ENCODE peak calls at places on chromosomes 2 and 18, in eight cellular contexts. H is spleen, S is brain microvascular endothelial cell, J is ovary, B is hepatocyte, W is AG10803, E is A549, U is bronchial epithelial cell. C is an unnamed sample.

GRCh38 chr2:88845772-88846661 is 154.5 kb downstream of the RPIA start:
- DNase-seq in U (no peak), S (no peak), H (peak; percentile 82), W (no peak), E (no peak), B (no peak), J (no peak), C (no peak)

GRCh38 chr2:141021109-141021508 is 1109.7 kb downstream of the LRP1B start:
- DNase-seq in W (peak; percentile 68), E (no peak), U (peak; percentile 95), S (peak; percentile 29), H (no peak), J (no peak), B (no peak), C (peak; percentile 26)

GRCh38 chr2:174158003-174158402 is 90.3 kb downstream of the OLA1 start:
- DNase-seq in J (no peak), B (peak; percentile 27), U (peak; percentile 49), E (peak; percentile 75), S (peak; percentile 25), W (peak; percentile 38), H (no peak), C (no peak)

GRCh38 chr18:67456691-67457090 is 59.8 kb downstream of the DSEL start:
- DNase-seq in H (no peak), S (no peak), U (no peak), W (no peak), B (no peak), E (no peak), J (no peak), C (no peak)

GRCh38 chr2:45617496-45617895 is 6.4 kb upstream of the SRBD1 start:
- DNase-seq in J (no peak), H (no peak), S (no peak), U (no peak), E (no peak), B (no peak), W (no peak), C (no peak)

GRCh38 chr2:169107645-169108044 is 38.3 kb downstream of the DHRS9 start:
- DNase-seq in J (no peak), E (no peak), B (no peak), S (no peak), W (no peak), U (no peak), H (no peak), C (no peak)

GRCh38 chr18:76436342-76436741 is 58.7 kb downstream of the ZNF516 start:
- DNase-seq in J (no peak), E (no peak), B (no peak), H (peak; percentile 38), S (no peak), W (no peak), U (no peak), C (no peak)

GRCh38 chr2:152613235-152613634 is 104.0 kb downstream of the PRPF40A start:
- DNase-seq in E (no peak), B (no peak), H (no peak), J (no peak), S (no peak), U (no peak), W (peak; percentile 24), C (no peak)

GRCh38 chr2:3154694-3155093 is 222.9 kb downstream of the EIPR1 start:
- DNase-seq in H (no peak), J (no peak), W (no peak), S (no peak), B (no peak), E (no peak), U (no peak), C (no peak)

GRCh38 chr18:79332601-79333000 is 63.1 kb upstream of the NFATC1 start:
- DNase-seq in U (no peak), W (no peak), S (no peak), J (no peak), H (no peak), B (no peak), E (no peak), C (no peak)

GRCh38 chr2:200257570-200257969 is 48.9 kb upstream of the SPATS2L start:
- DNase-seq in H (no peak), E (no peak), S (no peak), U (no peak), J (no peak), B (no peak), W (no peak), C (no peak)

GRCh38 chr2:81324046-81324445 is 1019.5 kb upstream of the LRRTM1 start:
- DNase-seq in W (no peak), H (no peak), J (no peak), B (peak; percentile 50), S (no peak), U (peak; percentile 8), E (peak; percentile 5), C (no peak)

GRCh38 chr2:46801731-46802664 is 113.6 kb downstream of the MCFD2 start:
- DNase-seq in W (peak; percentile 66), J (no peak), E (no peak), U (peak; percentile 63), H (no peak), B (no peak), S (no peak), C (no peak)

GRCh38 chr2:102368461-102369109 is 13.0 kb downstream of the IL18R1 start:
- DNase-seq in E (no peak), S (no peak), B (no peak), J (no peak), H (peak; percentile 78), W (no peak), U (no peak), C (no peak)

GRCh38 chr18:66150650-66151049 is 399.8 kb downstream of the CDH7 start:
- DNase-seq in E (no peak), H (no peak), W (no peak), S (no peak), B (no peak), J (no peak), U (no peak), C (no peak)

GRCh38 chr2:221780281-221780688 is 208.2 kb upstream of the EPHA4 start:
- DNase-seq in B (peak; percentile 20), W (peak; percentile 57), U (peak; percentile 84), H (no peak), S (no peak), E (peak; percentile 14), J (no peak), C (no peak)

GRCh38 chr2:18266188-18266587 is 294.3 kb downstream of the RDH14 start:
- DNase-seq in J (no peak), H (no peak), U (no peak), E (no peak), B (no peak), W (no peak), S (no peak), C (no peak)

GRCh38 chr18:24322594-24323136 is 75.0 kb downstream of the OSBPL1A start:
- DNase-seq in B (no peak), J (no peak), H (no peak), W (peak; percentile 69), E (no peak), U (no peak), S (no peak), C (no peak)

GRCh38 chr2:231800493-231801091 is 14.3 kb downstream of the COPS7B start:
- DNase-seq in B (peak; percentile 51), U (peak; percentile 30), S (peak; percentile 40), W (peak; percentile 53), H (no peak), J (no peak), E (peak; percentile 49), C (no peak)

GRCh38 chr2:231794383-231794782 is 8.1 kb downstream of the COPS7B start:
- DNase-seq in W (no peak), E (no peak), H (no peak), J (no peak), B (no peak), U (peak; percentile 67), S (no peak), C (no peak)

GRCh38 chr2:231791107-231791506 is 4.9 kb downstream of the COPS7B start:
- DNase-seq in U (no peak), B (no peak), S (no peak), E (no peak), J (no peak), W (no peak), H (no peak), C (no peak)

GRCh38 chr2:231795525-231796327 is 9.5 kb downstream of the COPS7B start:
- DNase-seq in J (no peak), B (peak; percentile 70), H (no peak), S (peak; percentile 73), W (peak; percentile 52), U (peak; percentile 85), E (peak; percentile 91), C (peak; percentile 80)
- TF ChIP-seq CTCF in J (no peak), B (peak; percentile 33), H (no peak), S (peak; percentile 62), W (peak; percentile 31), U (peak; percentile 68), E (peak; percentile 57), C (peak; percentile 49)

DNA sequence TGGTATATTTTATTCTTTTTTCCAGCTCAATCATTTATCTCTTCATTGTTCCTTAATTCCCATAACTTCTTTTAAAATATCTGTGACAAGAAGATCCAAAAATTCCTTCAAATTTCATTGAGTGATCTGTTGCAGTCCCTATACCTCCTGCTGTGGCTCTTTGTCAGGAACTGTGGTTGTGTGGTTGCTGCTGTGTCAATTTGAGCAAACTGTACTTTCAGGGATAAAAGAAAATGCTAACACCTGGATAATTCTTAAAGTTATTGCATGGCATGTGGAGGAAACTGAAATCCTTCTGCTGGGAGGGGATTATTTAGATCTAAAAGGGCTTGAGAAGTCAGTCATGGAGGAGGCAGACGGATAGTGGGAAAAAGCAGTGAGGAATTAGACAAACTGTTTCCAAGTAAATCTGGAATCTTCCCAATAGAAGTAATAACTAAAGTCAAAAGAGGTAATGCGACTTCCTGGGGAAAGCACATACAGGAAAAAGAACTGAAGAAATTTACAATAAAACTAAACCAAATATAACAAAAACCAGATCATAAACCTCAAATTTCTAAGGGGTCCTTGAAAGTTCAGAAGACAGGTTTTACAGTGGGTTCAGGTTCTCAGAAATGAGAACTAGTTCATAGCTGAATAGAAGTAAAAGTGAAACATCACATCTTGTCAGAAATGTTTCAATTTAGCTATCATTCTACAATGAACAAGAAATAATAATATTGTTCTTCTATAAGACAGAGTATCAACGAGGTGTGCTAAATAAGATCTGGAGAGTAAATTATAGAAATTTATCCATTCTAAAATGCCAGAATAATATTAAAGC is 33.5 kb upstream of the CD226 start:
- DNase-seq in W (no peak), H (no peak), U (no peak), J (no peak), B (no peak), S (no peak), E (no peak), C (no peak)
- H3K4me3 ChIP-seq in W (no peak overlapping the region), H (no peak overlapping the region), U (no peak overlapping the region), J (no peak overlapping the region), B (no peak overlapping the region), S (no peak overlapping the region), E (no peak overlapping the region), C (no peak overlapping the region)

GRCh38 chr2:108553181-108553919 is 19.1 kb downstream of the LIMS1 start:
- DNase-seq in B (no peak), U (no peak), S (no peak), E (no peak), W (no peak), J (no peak), H (no peak), C (no peak)
- TF ChIP-seq CTCF in B (no peak), U (no peak), S (no peak), E (no peak), W (no peak), J (no peak), H (no peak), C (no peak)

DNA sequence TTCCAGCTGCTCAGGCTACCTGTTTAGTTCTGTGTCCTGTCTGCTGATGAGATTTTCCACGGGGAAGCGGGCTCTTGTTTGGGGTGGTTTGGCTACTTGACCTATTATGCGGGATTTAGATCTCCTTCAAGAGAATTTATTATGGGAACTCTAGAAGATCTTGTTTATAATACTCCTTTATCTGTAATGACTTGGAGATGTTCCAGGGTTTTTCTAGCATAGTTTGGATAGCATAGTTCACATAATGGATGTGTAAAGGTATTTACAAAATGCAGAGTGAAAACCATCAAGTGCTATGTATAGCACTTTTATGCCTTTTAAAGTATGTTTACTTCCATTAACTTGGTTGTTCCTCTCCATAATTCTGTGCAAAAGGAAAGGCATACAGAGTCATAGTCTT is 204.7 kb upstream of the SPRED2 start:
- DNase-seq in W (no peak), E (no peak), H (no peak), S (no peak), B (no peak), U (no peak), J (no peak), C (no peak)
- H3K4me3 ChIP-seq in W (no peak overlapping the region), E (no peak overlapping the region), H (no peak overlapping the region), S (no peak overlapping the region), B (no peak overlapping the region), U (no peak overlapping the region), J (no peak overlapping the region), C (no peak overlapping the region)

C was measured in HFF-Myc.